ENCODE peak calls at places on chromosomes 1 and 21, in seven cellular contexts. R is lower leg skin, M is sigmoid colon, K is esophagus squamous epithelium, G is heart left ventricle, N is HepG2, F is uterus. W is an unnamed sample.

GRCh38 chr1:55848906-55849305 is 633.7 kb upstream of the USP24 start:
- DNase-seq in G (no peak), R (no peak), N (no peak), M (no peak), F (no peak), K (no peak), W (no peak)

GRCh38 chr1:61244114-61244513 is 161.8 kb downstream of the NFIA start:
- DNase-seq in G (no peak), N (no peak), R (no peak), K (no peak), M (no peak), F (no peak), W (no peak)

GRCh38 chr1:54971317-54971791 is 9.1 kb upstream of the TMEM61 start:
- DNase-seq in M (no peak), K (no peak), G (no peak), N (no peak), R (no peak), F (no peak), W (no peak)

GRCh38 chr21:36381841-36382589 is 3.2 kb upstream of the CHAF1B start:
- DNase-seq in F (no peak), M (no peak), G (no peak), R (no peak), N (no peak), K (no peak), W (no peak)

GRCh38 chr1:35558374-35559316 is 1.0 kb downstream of the NCDN start:
- DNase-seq in G (no peak), M (no peak), R (peak; percentile 86), K (no peak), N (no peak), F (no peak), W (peak; percentile 58)

GRCh38 chr1:179824265-179824664 is 53.3 kb downstream of the TOR1AIP2 start:
- DNase-seq in M (peak; percentile 52), R (peak; percentile 73), K (no peak), G (no peak), N (no peak), F (no peak), W (no peak)

GRCh38 chr1:38489844-38490270 is 369.7 kb downstream of the RRAGC start:
- DNase-seq in M (no peak), G (no peak), K (no peak), R (peak; percentile 58), N (peak; percentile 18), F (no peak), W (peak; percentile 25)

GRCh38 chr1:212138441-212138840 is 102.9 kb downstream of the DTL start:
- DNase-seq in G (no peak), N (no peak), R (no peak), K (no peak), F (peak; percentile 24), M (no peak), W (no peak)

GRCh38 chr1:98963359-98963758 is 41.3 kb downstream of the PLPPR5 start:
- DNase-seq in M (no peak), N (no peak), R (no peak), F (no peak), G (no peak), K (no peak), W (no peak)

GRCh38 chr1:244918422-244919319 is 54.3 kb upstream of the HNRNPU start:
- DNase-seq in F (peak; percentile 23), M (peak; percentile 59), N (no peak), K (no peak), G (peak; percentile 51), R (no peak), W (peak; percentile 64)

GRCh38 chr1:77906146-77906545 is 17.7 kb downstream of the NEXN start:
- DNase-seq in F (no peak), K (no peak), R (no peak), M (no peak), N (no peak), G (no peak), W (no peak)

GRCh38 chr1:227740401-227740960 is 5.2 kb downstream of the SNAP47 start:
- DNase-seq in K (no peak), F (no peak), M (peak; percentile 28), G (no peak), R (peak; percentile 68), N (no peak), W (no peak)

GRCh38 chr1:227738820-227739219 is 3.6 kb downstream of the SNAP47 start:
- DNase-seq in R (no peak), K (no peak), G (no peak), N (no peak), M (no peak), F (no peak), W (no peak)

GRCh38 chr1:227736814-227737432 is 1.7 kb downstream of the SNAP47 start:
- DNase-seq in R (no peak), F (no peak), N (no peak), M (no peak), K (no peak), G (no peak), W (peak; percentile 23)

GRCh38 chr1:227741166-227741870 is 6.1 kb downstream of the SNAP47 start:
- DNase-seq in K (no peak), F (no peak), G (no peak), M (peak; percentile 50), R (peak; percentile 80), N (no peak), W (no peak)

GRCh38 chr1:227739636-227740035 is 4.4 kb downstream of the SNAP47 start:
- DNase-seq in F (no peak), G (no peak), M (peak; percentile 41), K (no peak), R (no peak), N (no peak), W (no peak)
- TF ChIP-seq POLR2A in F (no peak), G (no peak), M (no peak), K (no peak), R (no peak), N (no peak), W (no peak)

DNA sequence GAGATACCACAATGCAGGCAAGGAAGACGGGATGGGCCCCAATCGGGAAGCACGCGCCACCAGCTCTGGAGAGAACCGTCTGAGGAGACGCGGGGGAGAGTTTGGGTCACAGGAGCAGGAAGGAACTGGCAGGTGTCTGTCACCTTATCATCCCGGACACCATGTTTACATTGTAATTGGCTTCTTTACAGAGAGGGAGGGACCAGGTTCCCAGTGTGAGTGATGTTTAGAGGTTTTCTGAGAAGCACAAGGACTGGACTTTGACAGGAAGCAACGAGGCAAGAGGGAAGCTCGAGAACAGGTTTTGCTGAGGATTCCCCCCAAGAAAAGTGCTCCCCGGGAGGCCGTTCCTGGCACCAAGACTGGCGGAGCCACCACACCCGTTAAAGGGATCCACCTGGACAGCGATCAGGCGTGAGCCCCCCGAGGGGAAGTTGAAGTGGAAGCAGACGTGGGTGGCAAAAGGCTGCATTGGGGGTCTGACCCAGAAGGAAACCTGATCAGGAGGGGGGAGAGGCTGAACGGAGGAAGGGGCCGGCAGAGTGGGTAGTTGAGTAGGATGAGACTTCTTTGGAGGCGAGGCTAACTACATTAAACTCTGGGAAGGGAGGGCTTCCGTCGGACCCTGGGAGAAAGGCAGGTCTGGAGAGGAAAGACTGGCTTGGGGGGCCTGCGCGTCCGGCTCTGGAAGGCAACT is 885 bp downstream of the EPS15 start:
- DNase-seq in M (peak; percentile 68), K (no peak), G (peak; percentile 36), N (peak; percentile 73), R (peak; percentile 89), F (peak; percentile 40), W (peak; percentile 84)
- TF ChIP-seq POLR2A in M (peak; percentile 26), K (no peak), G (no peak), N (peak; percentile 42), R (no peak), F (no peak), W (peak; percentile 86)

GRCh38 chr1:153922076-153922837 is 515 bp downstream of the GATAD2B start:
- DNase-seq in N (peak; percentile 51), M (no peak), F (peak; percentile 53), R (peak; percentile 91), G (peak; percentile 65), K (no peak), W (peak; percentile 89)
- TF ChIP-seq POLR2A in N (no peak), M (no peak), F (no peak), R (no peak), G (no peak), K (no peak), W (no peak)

GRCh38 chr1:67563684-67564083 is 121.3 kb upstream of the GADD45A start:
- DNase-seq in N (no peak), M (no peak), K (no peak), R (no peak), F (no peak), G (no peak), W (no peak)

GRCh38 chr1:67564193-67564592 is 120.8 kb upstream of the GADD45A start:
- DNase-seq in G (peak; percentile 60), M (peak; percentile 76), F (peak; percentile 81), R (peak; percentile 90), N (no peak), K (no peak), W (no peak)

GRCh38 chr1:67560580-67561285 is 124.3 kb upstream of the GADD45A start:
- DNase-seq in M (peak; percentile 69), N (no peak), F (peak; percentile 44), K (no peak), G (no peak), R (peak; percentile 81), W (no peak)

GRCh38 chr1:67559222-67559700 is 125.7 kb upstream of the GADD45A start:
- DNase-seq in G (peak; percentile 58), N (no peak), M (peak; percentile 77), K (no peak), F (peak; percentile 59), R (peak; percentile 94), W (no peak)

GRCh38 chr1:67561704-67562113 is 123.3 kb upstream of the GADD45A start:
- DNase-seq in M (peak; percentile 92), R (peak; percentile 98), G (peak; percentile 94), K (no peak), N (peak; percentile 74), F (peak; percentile 92), W (peak; percentile 80)
- TF ChIP-seq POLR2A in M (no peak), R (no peak), G (no peak), K (no peak), N (no peak), F (no peak), W (no peak)

DNA sequence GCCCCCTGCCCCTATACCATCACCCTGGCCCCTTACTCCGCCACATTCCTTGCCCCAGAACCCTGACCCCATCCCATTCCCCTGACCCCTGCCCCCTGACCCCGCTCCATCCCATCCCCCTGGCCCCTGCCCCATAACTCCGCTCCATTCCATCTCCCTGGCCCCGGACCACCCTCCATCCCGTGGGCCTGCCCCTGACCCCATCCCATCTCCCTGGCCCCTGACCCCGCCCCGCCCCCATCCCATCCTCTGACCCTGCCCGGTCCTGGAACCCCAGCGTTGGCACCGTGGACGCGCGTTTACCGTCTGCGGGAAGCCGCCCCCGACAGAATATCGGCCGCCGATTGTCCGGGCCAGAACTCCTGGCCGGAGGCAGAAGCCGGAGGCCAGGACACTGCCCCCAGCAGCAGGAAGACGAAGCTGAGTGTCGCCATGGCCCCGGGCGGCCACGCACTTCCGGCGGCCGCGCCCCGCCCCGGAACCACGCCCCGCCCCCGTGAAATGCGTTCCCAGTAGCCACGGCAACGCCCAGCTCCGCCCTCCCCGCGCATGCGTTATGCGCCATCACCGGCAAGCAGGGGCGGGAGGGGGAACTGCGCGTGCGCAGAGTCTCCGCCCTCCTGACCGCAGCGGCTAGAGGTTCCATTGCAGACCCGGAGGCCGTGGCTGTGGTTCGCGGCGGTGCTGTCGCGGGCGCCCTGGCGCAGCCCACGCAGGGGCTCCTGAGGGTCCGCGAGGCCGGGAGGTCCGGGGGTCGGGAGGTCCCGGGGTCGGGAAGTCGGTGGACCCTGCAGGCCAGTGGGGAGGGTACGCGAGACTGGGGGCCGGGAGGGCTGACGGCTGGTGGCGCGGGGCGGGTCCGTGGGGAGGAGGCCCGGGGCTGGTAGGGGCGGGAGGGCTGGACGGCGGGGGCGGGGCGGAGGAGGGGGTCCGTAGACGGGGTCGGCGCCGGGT is at the start of gene POFUT2:
- DNase-seq in R (peak; percentile 99), M (peak; percentile 99), N (peak; percentile 86), F (peak; percentile 96), K (peak; percentile 65), G (peak; percentile 98), W (peak; percentile 99)
- TF ChIP-seq POLR2A in R (no peak), M (peak; percentile 86), N (no peak), F (peak; percentile 92), K (peak; percentile 59), G (peak; percentile 88), W (peak; percentile 47)

W was measured in erythroblast.